ENCODE peak calls at places on chromosomes 4 and X, in eight cellular contexts. H is PC-3, I is GM23338, P is mammary epithelial cell, O is fibroblast of lung, N is PC-9, G is astrocyte, R is MM.1S. J is an unnamed sample. For H3K4me1, the result is how much of the 10 kb centered on the place peaks cover.

GRCh38 chrX:101397779-101398178 is 7.0 kb downstream of the RPL36A start:
- DNase-seq in G (peak), H (no peak), N (no peak), I (peak), O (peak), R (no peak), P (no peak), J (no peak)

GRCh38 chr4:113952452-113953029 is 26.9 kb downstream of the ARSJ start:
- DNase-seq in I (peak), N (no peak), O (peak), P (peak), H (peak), G (peak), R (peak), J (no peak)

GRCh38 chr4:41363384-41363981 is 106.8 kb downstream of the UCHL1 start:
- DNase-seq in P (no peak), I (peak), G (peak), O (peak), H (peak), R (no peak), N (peak), J (no peak)

GRCh38 chrX:55908685-55909212 is 191.2 kb downstream of the RRAGB start:
- DNase-seq in R (peak), G (no peak), P (peak), O (peak), H (peak), N (peak), I (peak), J (no peak)

GRCh38 chr4:10079951-10080873 is 36.4 kb downstream of the WDR1 start:
- DNase-seq in P (no peak), R (no peak), I (no peak), N (no peak), G (no peak), H (no peak), O (no peak), J (peak)

GRCh38 chrX:118272237-118272636 is 73.7 kb upstream of the WDR44 start:
- DNase-seq in I (no peak), O (peak), H (peak), R (no peak), P (peak), N (no peak), G (peak), J (no peak)

GRCh38 chr4:112910109-112910736 is 139.2 kb upstream of the ANK2 start:
- DNase-seq in N (no peak), I (no peak), O (peak), R (no peak), H (peak), P (no peak), G (peak), J (peak)

GRCh38 chr4:47913858-47914218 is 545 bp downstream of the NFXL1 start:
- DNase-seq in N (no peak), R (peak), G (no peak), O (peak), P (peak), I (peak), H (peak), J (no peak)

GRCh38 chrX:34880656-34881055 is 61.9 kb upstream of the FAM47B start:
- DNase-seq in I (no peak), G (peak), H (peak), N (peak), O (peak), P (peak), R (no peak), J (peak)

GRCh38 chr4:110099638-110100037 is 98.8 kb downstream of the ELOVL6 start:
- DNase-seq in R (no peak), N (no peak), P (peak), H (no peak), G (no peak), I (no peak), O (no peak), J (no peak)

GRCh38 chrX:50054147-50054546 is 131.8 kb downstream of the CLCN5 start:
- DNase-seq in G (no peak), P (no peak), O (no peak), H (no peak), N (no peak), R (no peak), I (peak), J (no peak)

GRCh38 chr4:53781614-53782467 is 190.6 kb upstream of the LNX1 start:
- DNase-seq in I (no peak), R (no peak), N (no peak), G (no peak), P (no peak), O (peak), H (peak), J (no peak)

GRCh38 chrX:41480508-41481260 is 33.5 kb downstream of the NYX start:
- DNase-seq in H (no peak), O (no peak), P (no peak), I (no peak), G (no peak), N (no peak), R (no peak), J (peak)

GRCh38 chr4:113169368-113169767 is 119.9 kb downstream of the ANK2 start:
- DNase-seq in I (peak), G (peak), H (peak), R (no peak), N (no peak), P (no peak), O (peak), J (no peak)

GRCh38 chr4:154329268-154329858 is 162.2 kb downstream of the DCHS2 start:
- DNase-seq in I (peak), O (peak), G (peak), R (peak), P (peak), N (no peak), H (peak), J (peak)

GRCh38 chr4:88610771-88611170 is 18.5 kb downstream of the HERC3 start:
- DNase-seq in H (no peak), I (no peak), G (peak), O (peak), P (no peak), R (no peak), N (no peak), J (no peak)

GRCh38 chr4:175560628-175561027 is 251.4 kb downstream of the GPM6A start:
- DNase-seq in R (peak), G (peak), O (peak), N (no peak), I (peak), P (peak), H (peak), J (peak)

GRCh38 chr4:87375719-87376291 is 15.2 kb downstream of the HSD17B11 start:
- DNase-seq in N (no peak), G (peak), R (peak), P (peak), H (peak), I (peak), O (peak), J (peak)

GRCh38 chr4:45985038-45985437 is 138.8 kb downstream of the GABRG1 start:
- DNase-seq in H (no peak), N (no peak), G (no peak), P (no peak), O (no peak), I (peak), R (no peak), J (no peak)

GRCh38 chr4:7002336-7002735 is 40.8 kb upstream of the TADA2B start:
- DNase-seq in R (no peak), I (no peak), O (no peak), H (no peak), P (peak), G (no peak), N (no peak), J (no peak)

GRCh38 chr4:39305902-39306677 is 60.1 kb downstream of the RFC1 start:
- DNase-seq in G (peak), P (no peak), R (no peak), H (no peak), I (no peak), O (peak), N (no peak), J (no peak)

GRCh38 chrX:45421806-45422205 is 221.1 kb upstream of the DIPK2B start:
- DNase-seq in P (peak), I (no peak), O (no peak), H (no peak), N (no peak), R (no peak), G (no peak), J (no peak)

GRCh38 chr4:17561195-17561909 is 15.6 kb upstream of the LAP3 start:
- DNase-seq in O (peak), G (peak), P (peak), I (no peak), H (peak), R (no peak), N (no peak), J (peak)

GRCh38 chr4:81769244-81769643 is 297.5 kb upstream of the RASGEF1B start:
- DNase-seq in N (no peak), H (no peak), I (no peak), R (no peak), O (no peak), G (no peak), P (no peak), J (no peak)

GRCh38 chr4:122152699-122153328 is 683 bp downstream of the BLTP1 start:
- DNase-seq in N (no peak), G (peak), I (peak), H (peak), P (peak), O (peak), R (peak), J (peak)

GRCh38 chr4:68373513-68373912 is 23.6 kb upstream of the YTHDC1 start:
- DNase-seq in N (no peak), H (no peak), I (peak), R (no peak), O (peak), P (no peak), G (peak), J (peak)

GRCh38 chrX:118526149-118526548 is 30.5 kb downstream of the DOCK11 start:
- DNase-seq in I (no peak), O (no peak), H (no peak), P (no peak), N (no peak), R (no peak), G (no peak), J (no peak)

GRCh38 chr4:135418353-135418752 is 1216.8 kb upstream of the PABPC4L start:
- DNase-seq in G (peak), P (no peak), R (peak), N (no peak), I (peak), O (peak), H (peak), J (peak)

GRCh38 chr4:89836897-89837384 is at the start of gene SNCA:
- DNase-seq in N (peak), R (no peak), G (peak), P (peak), H (no peak), O (peak), I (peak), J (peak)

GRCh38 chr4:128379860-128380259 is 92.2 kb upstream of the PGRMC2 start:
- DNase-seq in N (peak), I (peak), R (peak), H (peak), O (no peak), G (no peak), P (no peak), J (peak)

GRCh38 chrX:25002658-25003015 is 13.1 kb downstream of the ARX start:
- DNase-seq in G (no peak), H (no peak), N (no peak), O (no peak), P (no peak), I (no peak), R (no peak), J (peak)
- H3K4me1 ChIP-seq in G (under half), H (under half), N (under half), O (under half), P (under half), I (half or more), R (under half), J (under half)

DNA sequence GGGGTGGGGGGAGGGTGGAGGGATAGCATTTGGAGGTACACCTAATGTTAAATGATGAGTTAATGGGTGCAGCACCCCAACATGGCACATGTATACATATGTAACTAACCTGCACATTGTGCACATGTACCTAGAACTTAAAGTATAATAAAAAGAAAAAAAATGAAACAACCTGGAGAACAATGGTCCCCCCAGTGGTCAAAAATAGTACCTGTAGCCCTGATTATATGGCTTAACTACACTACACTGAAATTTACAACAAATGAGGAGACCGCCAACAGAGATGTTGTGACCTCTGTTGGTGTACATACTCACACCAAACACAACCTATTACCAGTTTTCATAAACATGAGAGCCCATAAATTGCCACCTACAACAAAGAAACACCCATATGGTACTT is 7.3 kb upstream of the MAGEE1 start:
- DNase-seq in H (peak), G (no peak), R (no peak), N (no peak), O (no peak), P (no peak), I (no peak), J (no peak)
- H2AFZ ChIP-seq in H (no peak), G (no peak), R (no peak), N (no peak), O (no peak), P (no peak), I (no peak), J (no peak)

DNA sequence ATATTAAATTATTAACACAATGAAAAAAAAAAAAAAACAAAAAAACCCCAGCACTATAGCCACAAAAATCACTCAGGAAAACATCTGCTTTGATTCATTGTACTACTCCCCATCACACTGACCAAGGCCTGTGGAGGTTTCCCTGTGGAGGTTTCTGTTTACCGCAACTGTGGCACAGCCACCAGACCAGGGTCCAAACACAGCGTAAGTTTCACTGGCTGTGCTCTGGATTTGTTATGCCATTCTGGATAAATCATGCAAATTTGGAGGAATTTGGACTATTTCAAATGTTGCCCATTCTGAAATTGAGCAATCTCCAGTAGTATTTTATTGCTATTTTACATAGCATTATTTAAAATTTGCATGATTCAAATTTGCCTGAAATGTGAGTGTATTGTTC is 66.0 kb upstream of the ACSL1 start:
- DNase-seq in G (no peak), I (no peak), N (no peak), P (no peak), O (no peak), H (no peak), R (no peak), J (no peak)
- H3K4me1 ChIP-seq in G (under half), I (under half), N (under half), P (under half), O (under half), H (under half), R (under half), J (under half)

GRCh38 chrX:154097003-154097596 is 417 bp downstream of the MECP2 start:
- DNase-seq in R (peak), G (peak), O (peak), I (peak), N (peak), H (peak), P (peak), J (peak)
- H2AFZ ChIP-seq in R (no peak), G (no peak), O (no peak), I (no peak), N (no peak), H (no peak), P (peak), J (no peak)